ENCODE peak calls at places on chromosomes 7 and 10, in five cellular contexts. K is IMR-90, M is HepG2, R is GM12878, V is K562. Z is an unnamed sample.
A peak's percentile ranks its signal among the peaks of the same experiment; 100 is the strongest.

GRCh38 chr7:142670504-142670903 is 78.8 kb upstream of the PRSS1 start:
- DNase-seq in K (no peak), V (no peak), R (no peak), M (no peak), Z (no peak)

GRCh38 chr7:26487780-26488535 is 196.3 kb downstream of the SNX10 start:
- DNase-seq in V (no peak), K (no peak), M (no peak), R (no peak), Z (no peak)

GRCh38 chr10:29304259-29305030 is 15.6 kb downstream of the LYZL1 start:
- DNase-seq in M (peak; percentile 68), R (no peak), K (peak; percentile 70), V (peak; percentile 64), Z (peak; percentile 79)

GRCh38 chr7:18770852-18771251 is 275.3 kb downstream of the HDAC9 start:
- DNase-seq in R (no peak), M (no peak), K (no peak), V (no peak), Z (no peak)

GRCh38 chr10:114650266-114650665 is 7.8 kb downstream of the ABLIM1 start:
- DNase-seq in K (no peak), R (no peak), V (no peak), M (no peak), Z (no peak)

GRCh38 chr10:10482613-10483012 is 535.1 kb upstream of the CELF2 start:
- DNase-seq in R (no peak), K (no peak), M (no peak), V (no peak), Z (no peak)

GRCh38 chr7:130290745-130291144 is 2.2 kb upstream of the CPA4 start:
- DNase-seq in R (no peak), V (no peak), M (no peak), K (peak; percentile 77), Z (no peak)

GRCh38 chr7:20816389-20816959 is 29.8 kb upstream of the SP8 start:
- DNase-seq in R (no peak), V (no peak), K (no peak), M (no peak), Z (no peak)

GRCh38 chr7:128113839-128114238 is 82.6 kb upstream of the LRRC4 start:
- DNase-seq in V (no peak), R (no peak), K (no peak), M (no peak), Z (no peak)

GRCh38 chr10:48605264-48605615 is 367 bp upstream of the ARHGAP22 start:
- DNase-seq in R (no peak), M (no peak), V (no peak), K (peak; percentile 16), Z (no peak)

GRCh38 chr10:63829020-63829419 is 307.8 kb downstream of the REEP3 start:
- DNase-seq in V (no peak), K (no peak), R (no peak), M (no peak), Z (peak; percentile 2)

GRCh38 chr10:102616071-102616770 is 28.1 kb upstream of the TRIM8 start:
- DNase-seq in V (no peak), R (no peak), K (no peak), M (no peak), Z (no peak)

GRCh38 chr10:22665329-22665728 is 49.0 kb downstream of the PIP4K2A start:
- DNase-seq in K (no peak), R (no peak), V (no peak), M (no peak), Z (no peak)

GRCh38 chr10:38027992-38028391 is 17.5 kb downstream of the ZNF33A start:
- DNase-seq in R (no peak), V (no peak), M (no peak), K (peak; percentile 19), Z (no peak)

GRCh38 chr10:119702482-119703041 is 23.3 kb upstream of the INPP5F start:
- DNase-seq in V (no peak), K (no peak), R (no peak), M (no peak), Z (no peak)

GRCh38 chr10:68861253-68861652 is 33.9 kb downstream of the STOX1 start:
- DNase-seq in V (no peak), M (no peak), R (no peak), K (no peak), Z (peak; percentile 11)

GRCh38 chr10:99328579-99329237 is 448 bp upstream of the CNNM1 start:
- DNase-seq in M (no peak), V (no peak), R (no peak), K (peak; percentile 7), Z (peak; percentile 81)

GRCh38 chr10:66405566-66405965 is 520.3 kb upstream of the LRRTM3 start:
- DNase-seq in M (no peak), K (no peak), R (no peak), V (no peak), Z (no peak)

GRCh38 chr7:136857573-136857972 is 10.9 kb upstream of the CHRM2 start:
- DNase-seq in V (no peak), R (no peak), M (no peak), K (peak; percentile 57), Z (no peak)

GRCh38 chr7:121530251-121531174 is 134.4 kb upstream of the FAM3C start:
- DNase-seq in K (peak; percentile 81), V (no peak), M (no peak), R (peak; percentile 99), Z (peak; percentile 59)

GRCh38 chr10:74213571-74214162 is 62.6 kb downstream of the ADK start:
- DNase-seq in R (no peak), K (peak; percentile 51), M (peak; percentile 48), V (peak; percentile 53), Z (peak; percentile 68)

GRCh38 chr10:99788598-99789259 is 6.3 kb downstream of the ABCC2 start:
- DNase-seq in M (no peak), V (no peak), K (peak; percentile 73), R (no peak), Z (no peak)

GRCh38 chr10:52314007-52314821 is at the start of gene DKK1:
- DNase-seq in M (peak; percentile 91), K (peak; percentile 76), V (no peak), R (no peak), Z (peak; percentile 95)

GRCh38 chr10:49585387-49585786 is 24.7 kb upstream of the SLC18A3 start:
- DNase-seq in M (no peak), K (peak; percentile 9), V (no peak), R (no peak), Z (no peak)

GRCh38 chr10:48607356-48608278 is 2.7 kb upstream of the ARHGAP22 start:
- DNase-seq in M (no peak), V (no peak), R (no peak), K (peak; percentile 24), Z (no peak)

DNA sequence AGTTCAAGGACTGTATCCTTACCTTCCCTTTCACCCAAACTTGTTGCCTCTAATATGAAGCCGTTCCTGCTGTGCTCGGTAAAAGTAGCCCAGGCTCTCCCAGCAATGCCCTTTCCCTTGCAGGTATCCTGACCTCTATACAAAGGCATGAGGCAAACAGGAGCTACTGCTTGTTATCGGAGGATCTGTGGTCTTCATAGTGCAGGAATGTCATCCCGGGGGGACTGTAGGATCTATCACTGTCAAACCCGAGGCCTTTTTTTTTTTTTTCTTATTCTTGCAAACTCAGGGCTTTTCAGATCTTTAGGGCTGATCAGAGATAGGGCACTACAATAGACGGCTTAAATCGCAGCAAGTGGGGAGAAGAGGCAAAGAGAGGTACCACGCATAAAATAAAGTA is 1206.6 kb downstream of the TYW1 start:
- DNase-seq in R (no peak), M (no peak), K (no peak), V (no peak), Z (no peak)
- TF ChIP-seq USF2 in R (no peak), M (no peak), K (no peak), V (no peak), Z (no peak)

DNA sequence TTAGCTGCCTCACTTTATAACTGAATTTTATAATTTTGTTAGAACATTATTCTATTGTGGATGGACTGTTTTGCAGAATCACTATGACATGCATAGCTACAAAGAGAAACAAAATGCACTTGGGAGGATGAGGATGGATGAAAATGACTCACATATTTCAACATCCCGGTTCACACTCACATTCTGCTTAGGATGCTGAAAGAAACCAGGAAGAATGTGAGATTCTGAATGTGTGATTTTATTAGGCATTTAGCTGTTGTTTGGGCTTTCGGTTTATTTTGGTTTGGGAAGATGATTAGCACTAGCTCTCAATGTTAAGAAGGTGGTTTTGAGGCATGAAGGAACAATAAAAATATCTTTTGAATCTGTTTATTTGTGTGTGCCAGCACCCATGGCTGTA is 235.5 kb downstream of the SEMA3E start:
- DNase-seq in V (no peak), R (no peak), M (no peak), K (peak; percentile 23), Z (no peak)
- H3K9me3 ChIP-seq in V (no peaks in the 10 kb centered on the region), R (no peaks in the 10 kb centered on the region), M (no peaks in the 10 kb centered on the region), K (no peaks in the 10 kb centered on the region), Z (no peaks in the 10 kb centered on the region)

GRCh38 chr7:141221007-141221612 is 147.2 kb downstream of the TMEM178B start:
- DNase-seq in V (no peak), R (no peak), K (no peak), M (no peak), Z (no peak)
- TF ChIP-seq USF2 in V (no peak), R (no peak), K (no peak), M (no peak), Z (no peak)

GRCh38 chr7:157458254-157458633 is 121.4 kb downstream of the DNAJB6 start:
- DNase-seq in M (no peak), V (no peak), K (no peak), R (no peak), Z (no peak)
- H3K9me3 ChIP-seq in M (no peaks in the 10 kb centered on the region), V (no peaks in the 10 kb centered on the region), K (no peaks in the 10 kb centered on the region), R (no peaks in the 10 kb centered on the region), Z (peaks cover 4% of the 10 kb centered on the region)

DNA sequence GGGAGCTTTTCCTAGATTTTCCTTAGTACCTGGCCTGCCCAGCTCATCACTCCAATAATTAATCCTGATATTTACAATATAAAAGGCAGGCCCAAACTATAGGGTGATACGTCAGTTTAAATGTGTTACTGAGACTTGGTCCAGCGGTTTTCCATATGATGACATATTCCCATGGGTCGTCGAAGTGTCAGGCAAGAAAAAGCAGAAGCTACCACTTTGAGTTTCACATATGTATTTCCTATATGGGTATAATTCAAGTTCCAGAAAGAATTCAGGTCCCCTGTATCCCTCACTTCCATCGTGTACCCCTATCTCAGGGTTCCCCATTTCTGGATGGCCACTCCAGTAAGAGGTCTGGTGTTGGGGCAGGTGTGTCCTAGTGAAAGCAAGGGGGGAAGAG is 167.6 kb downstream of the PLXDC2 start:
- DNase-seq in V (no peak), M (no peak), R (no peak), K (no peak), Z (no peak)
- TF ChIP-seq USF2 in V (no peak), M (no peak), R (no peak), K (no peak), Z (no peak)